ENCODE peak calls at places on chromosome 5, in four cellular contexts. One of them, this sample, is unnamed.

GRCh38 chr5:61160497-61160896 is 1.8 kb downstream of the SMIM15 start:
- DNase-seq in adrenal gland: no peak
- DNase-seq in lower leg skin: no peak
- DNase-seq in ascending aorta: no peak
- DNase-seq in this sample: no peak

GRCh38 chr5:129459485-129460120 is 495 bp upstream of the ADAMTS19 start:
- DNase-seq in adrenal gland: no peak
- DNase-seq in lower leg skin: no peak
- DNase-seq in ascending aorta: no peak
- DNase-seq in this sample: peak; percentile 25

GRCh38 chr5:40381676-40382363 is 297.9 kb upstream of the PTGER4 start:
- DNase-seq in adrenal gland: no peak
- DNase-seq in lower leg skin: no peak
- DNase-seq in ascending aorta: no peak
- DNase-seq in this sample: no peak

GRCh38 chr5:135238622-135239460 is 160.2 kb downstream of the MACROH2A1 start:
- DNase-seq in adrenal gland: no peak
- DNase-seq in lower leg skin: no peak
- DNase-seq in ascending aorta: no peak
- DNase-seq in this sample: no peak

GRCh38 chr5:956941-957729 is 51.5 kb upstream of the NKD2 start:
- DNase-seq in adrenal gland: no peak
- DNase-seq in lower leg skin: no peak
- DNase-seq in ascending aorta: no peak
- DNase-seq in this sample: peak; percentile 52

GRCh38 chr5:29758986-29759421 is 1434.5 kb upstream of the CDH6 start:
- DNase-seq in adrenal gland: no peak
- DNase-seq in lower leg skin: no peak
- DNase-seq in ascending aorta: no peak
- DNase-seq in this sample: no peak

GRCh38 chr5:166365164-166365563 is 1926.3 kb upstream of the WWC1 start:
- DNase-seq in adrenal gland: no peak
- DNase-seq in lower leg skin: no peak
- DNase-seq in ascending aorta: no peak
- DNase-seq in this sample: no peak

GRCh38 chr5:58598440-58598839 is 15.6 kb downstream of the RAB3C start:
- DNase-seq in adrenal gland: no peak
- DNase-seq in lower leg skin: no peak
- DNase-seq in ascending aorta: no peak
- DNase-seq in this sample: no peak

GRCh38 chr5:138252944-138253343 is 21.5 kb downstream of the GFRA3 start:
- DNase-seq in adrenal gland: no peak
- DNase-seq in lower leg skin: no peak
- DNase-seq in ascending aorta: no peak
- DNase-seq in this sample: no peak

GRCh38 chr5:32030226-32030625 is 143.9 kb downstream of the GOLPH3 start:
- DNase-seq in adrenal gland: no peak
- DNase-seq in lower leg skin: no peak
- DNase-seq in ascending aorta: no peak
- DNase-seq in this sample: no peak

GRCh38 chr5:172093559-172093958 is 87.1 kb upstream of the FBXW11 start:
- DNase-seq in adrenal gland: no peak
- DNase-seq in lower leg skin: no peak
- DNase-seq in ascending aorta: no peak
- DNase-seq in this sample: no peak

GRCh38 chr5:30878751-30879150 is 314.7 kb upstream of the CDH6 start:
- DNase-seq in adrenal gland: no peak
- DNase-seq in lower leg skin: no peak
- DNase-seq in ascending aorta: no peak
- DNase-seq in this sample: no peak

GRCh38 chr5:14142856-14143508 is at the start of gene TRIO:
- DNase-seq in adrenal gland: peak; percentile 92
- DNase-seq in lower leg skin: peak; percentile 90
- DNase-seq in ascending aorta: peak; percentile 66
- DNase-seq in this sample: peak; percentile 61

GRCh38 chr5:67147768-67148167 is 48.8 kb downstream of the CD180 start:
- DNase-seq in adrenal gland: no peak
- DNase-seq in lower leg skin: no peak
- DNase-seq in ascending aorta: no peak
- DNase-seq in this sample: peak; percentile 33

GRCh38 chr5:168366124-168366523 is 74.7 kb downstream of the WWC1 start:
- DNase-seq in adrenal gland: no peak
- DNase-seq in lower leg skin: no peak
- DNase-seq in ascending aorta: no peak
- DNase-seq in this sample: peak; percentile 90

GRCh38 chr5:38540348-38540747 is 16.1 kb downstream of the LIFR start:
- DNase-seq in adrenal gland: no peak
- DNase-seq in lower leg skin: no peak
- DNase-seq in ascending aorta: no peak
- DNase-seq in this sample: no peak

GRCh38 chr5:150514708-150515211 is 6.8 kb downstream of the NDST1 start:
- DNase-seq in adrenal gland: peak; percentile 78
- DNase-seq in lower leg skin: no peak
- DNase-seq in ascending aorta: no peak
- DNase-seq in this sample: no peak
- H3K4me3 ChIP-seq in adrenal gland: no peak overlapping the region
- H3K4me3 ChIP-seq in lower leg skin: no peak overlapping the region
- H3K4me3 ChIP-seq in ascending aorta: no peak overlapping the region
- H3K4me3 ChIP-seq in this sample: no peak overlapping the region

GRCh38 chr5:55173696-55174101 is 722 bp upstream of the CDC20B start:
- DNase-seq in adrenal gland: no peak
- DNase-seq in lower leg skin: no peak
- DNase-seq in ascending aorta: no peak
- DNase-seq in this sample: no peak

GRCh38 chr5:55172937-55173695 is at the start of gene CDC20B:
- DNase-seq in adrenal gland: peak; percentile 62
- DNase-seq in lower leg skin: peak; percentile 23
- DNase-seq in ascending aorta: no peak
- DNase-seq in this sample: peak; percentile 22

GRCh38 chr5:55176176-55176818 is 3.3 kb upstream of the CDC20B start:
- DNase-seq in adrenal gland: no peak
- DNase-seq in lower leg skin: no peak
- DNase-seq in ascending aorta: no peak
- DNase-seq in this sample: no peak

GRCh38 chr5:55177078-55177477 is 4.1 kb upstream of the CDC20B start:
- DNase-seq in adrenal gland: no peak
- DNase-seq in lower leg skin: no peak
- DNase-seq in ascending aorta: no peak
- DNase-seq in this sample: no peak

DNA sequence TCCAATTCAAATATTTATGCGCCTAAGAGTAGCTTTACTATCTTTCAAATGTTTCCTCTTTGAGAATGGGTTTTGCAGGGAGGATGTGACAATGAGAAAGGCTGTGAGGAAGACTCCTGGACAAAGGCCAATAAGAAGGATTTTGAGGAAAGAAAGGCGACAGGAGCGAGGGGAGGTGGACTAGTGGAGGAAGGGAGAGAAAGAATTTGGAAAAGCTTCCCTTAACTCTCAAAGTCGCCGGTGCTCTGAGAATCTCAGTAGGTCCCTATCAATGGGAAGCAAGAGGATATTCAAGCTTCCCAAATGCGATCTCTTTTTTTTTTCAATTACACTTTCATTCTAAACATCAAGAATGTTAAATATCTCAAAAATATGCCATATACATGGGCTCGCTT is 2.8 kb upstream of the CDC20B start:
- DNase-seq in adrenal gland: no peak
- DNase-seq in lower leg skin: no peak
- DNase-seq in ascending aorta: no peak
- DNase-seq in this sample: no peak
- H3K4me3 ChIP-seq in adrenal gland: no peak overlapping the region
- H3K4me3 ChIP-seq in lower leg skin: no peak overlapping the region
- H3K4me3 ChIP-seq in ascending aorta: peak overlapping the region; percentile 41
- H3K4me3 ChIP-seq in this sample: peak overlapping the region; percentile 53

GRCh38 chr5:127333463-127333862 is 42.9 kb downstream of the MEGF10 start:
- DNase-seq in adrenal gland: no peak
- DNase-seq in lower leg skin: no peak
- DNase-seq in ascending aorta: no peak
- DNase-seq in this sample: no peak

GRCh38 chr5:127340606-127341005 is 50.0 kb downstream of the MEGF10 start:
- DNase-seq in adrenal gland: no peak
- DNase-seq in lower leg skin: no peak
- DNase-seq in ascending aorta: no peak
- DNase-seq in this sample: no peak

GRCh38 chr5:127338501-127338900 is 47.9 kb downstream of the MEGF10 start:
- DNase-seq in adrenal gland: no peak
- DNase-seq in lower leg skin: no peak
- DNase-seq in ascending aorta: no peak
- DNase-seq in this sample: no peak

GRCh38 chr5:127335381-127335780 is 44.8 kb downstream of the MEGF10 start:
- DNase-seq in adrenal gland: no peak
- DNase-seq in lower leg skin: no peak
- DNase-seq in ascending aorta: no peak
- DNase-seq in this sample: no peak

GRCh38 chr5:127337876-127338275 is 47.3 kb downstream of the MEGF10 start:
- DNase-seq in adrenal gland: no peak
- DNase-seq in lower leg skin: no peak
- DNase-seq in ascending aorta: no peak
- DNase-seq in this sample: no peak
- H3K4me3 ChIP-seq in adrenal gland: no peak overlapping the region
- H3K4me3 ChIP-seq in lower leg skin: no peak overlapping the region
- H3K4me3 ChIP-seq in ascending aorta: no peak overlapping the region
- H3K4me3 ChIP-seq in this sample: no peak overlapping the region

DNA sequence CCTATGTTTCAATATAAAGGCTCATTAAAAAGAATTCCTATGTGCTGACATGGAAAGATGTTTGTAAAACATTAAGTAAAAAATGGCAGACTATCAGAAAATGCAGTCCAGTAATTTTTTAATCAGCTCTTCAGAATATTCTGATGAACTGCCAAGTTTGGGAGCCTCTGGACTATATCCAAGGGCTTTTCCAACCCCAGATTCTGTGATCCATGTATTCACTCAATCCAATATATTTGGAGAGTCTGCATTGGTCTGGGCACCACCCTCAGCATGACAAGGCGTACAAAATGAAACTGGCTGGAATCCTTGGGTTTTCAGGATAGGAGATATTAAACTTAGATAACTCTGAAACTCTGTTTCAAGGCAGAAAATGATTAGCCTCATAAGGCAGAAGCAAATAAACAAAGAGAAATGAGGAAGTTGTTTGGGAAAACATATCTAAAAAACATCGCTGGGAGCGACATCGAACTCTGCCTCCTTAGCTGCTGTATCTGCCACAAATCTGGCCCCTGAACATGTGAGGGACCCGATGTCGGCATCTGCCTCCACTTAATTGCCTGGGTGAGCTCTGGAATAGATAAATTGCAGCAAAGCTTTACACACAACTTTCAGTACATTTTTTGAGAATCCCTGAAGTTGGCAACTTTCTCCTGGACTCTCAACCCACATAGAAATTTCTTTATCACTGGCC is 14.4 kb downstream of the PDE6A start:
- DNase-seq in adrenal gland: peak; percentile 75
- DNase-seq in lower leg skin: no peak
- DNase-seq in ascending aorta: no peak
- DNase-seq in this sample: no peak
- H3K4me3 ChIP-seq in adrenal gland: no peak overlapping the region
- H3K4me3 ChIP-seq in lower leg skin: no peak overlapping the region
- H3K4me3 ChIP-seq in ascending aorta: peak overlapping the region; percentile 37
- H3K4me3 ChIP-seq in this sample: no peak overlapping the region

DNA sequence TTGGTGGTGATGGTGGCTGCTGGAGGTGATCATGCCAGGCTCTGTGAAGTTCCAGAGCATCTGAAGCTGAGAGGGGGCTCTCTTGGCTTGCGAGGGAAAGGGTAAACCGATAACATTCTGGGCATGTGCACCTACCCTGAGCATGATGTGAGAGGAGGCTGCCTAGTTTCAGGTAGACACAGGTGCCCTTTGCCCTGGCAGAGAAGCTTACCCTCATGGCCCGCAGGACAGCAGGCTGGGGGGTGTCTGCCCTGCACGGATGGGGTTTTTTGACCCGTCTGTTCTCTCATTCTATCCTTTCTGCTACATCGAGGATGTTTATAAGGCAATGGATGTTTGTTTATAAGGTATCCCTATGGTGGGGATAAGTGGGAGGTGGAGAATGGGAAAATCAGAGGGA is 132.9 kb downstream of the WDR41 start:
- DNase-seq in adrenal gland: no peak
- DNase-seq in lower leg skin: no peak
- DNase-seq in ascending aorta: no peak
- DNase-seq in this sample: no peak
- H3K4me3 ChIP-seq in adrenal gland: no peak overlapping the region
- H3K4me3 ChIP-seq in lower leg skin: no peak overlapping the region
- H3K4me3 ChIP-seq in ascending aorta: no peak overlapping the region
- H3K4me3 ChIP-seq in this sample: no peak overlapping the region

DNA sequence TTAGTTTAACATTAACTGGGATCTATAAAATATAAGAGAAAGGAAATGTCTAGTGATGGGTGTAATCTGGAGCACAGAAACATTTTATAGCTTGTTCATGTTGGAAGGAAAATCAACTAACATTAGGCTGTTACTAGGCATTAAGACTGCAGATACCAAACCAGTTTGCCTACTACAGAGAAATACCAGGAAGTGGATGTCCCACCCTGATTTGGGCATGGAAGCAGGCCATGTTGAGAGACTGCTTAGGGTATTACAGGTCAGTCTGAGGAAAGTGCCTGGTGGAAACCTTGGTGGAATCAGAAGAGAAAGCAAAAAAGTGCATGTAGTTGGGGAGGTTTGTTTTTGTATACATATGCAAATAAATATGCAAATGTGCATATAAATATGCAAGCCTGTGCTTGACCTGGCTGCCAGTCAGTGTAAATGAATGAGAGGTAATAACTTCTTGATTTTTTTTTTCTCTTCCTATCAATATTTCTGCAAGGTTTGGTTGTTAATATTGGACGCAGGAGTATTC is 9.6 kb upstream of the CCDC112 start:
- DNase-seq in adrenal gland: no peak
- DNase-seq in lower leg skin: no peak
- DNase-seq in ascending aorta: no peak
- DNase-seq in this sample: no peak
- H3K4me3 ChIP-seq in adrenal gland: no peak overlapping the region
- H3K4me3 ChIP-seq in lower leg skin: no peak overlapping the region
- H3K4me3 ChIP-seq in ascending aorta: no peak overlapping the region
- H3K4me3 ChIP-seq in this sample: no peak overlapping the region

GRCh38 chr5:54455413-54456157 is at the start of gene HSPB3:
- DNase-seq in adrenal gland: no peak
- DNase-seq in lower leg skin: no peak
- DNase-seq in ascending aorta: no peak
- DNase-seq in this sample: peak; percentile 69
- H3K4me3 ChIP-seq in adrenal gland: no peak within 1 kb of the TSS
- H3K4me3 ChIP-seq in lower leg skin: no peak within 1 kb of the TSS
- H3K4me3 ChIP-seq in ascending aorta: no peak within 1 kb of the TSS
- H3K4me3 ChIP-seq in this sample: peak within 1 kb of the TSS; percentile 22

DNA sequence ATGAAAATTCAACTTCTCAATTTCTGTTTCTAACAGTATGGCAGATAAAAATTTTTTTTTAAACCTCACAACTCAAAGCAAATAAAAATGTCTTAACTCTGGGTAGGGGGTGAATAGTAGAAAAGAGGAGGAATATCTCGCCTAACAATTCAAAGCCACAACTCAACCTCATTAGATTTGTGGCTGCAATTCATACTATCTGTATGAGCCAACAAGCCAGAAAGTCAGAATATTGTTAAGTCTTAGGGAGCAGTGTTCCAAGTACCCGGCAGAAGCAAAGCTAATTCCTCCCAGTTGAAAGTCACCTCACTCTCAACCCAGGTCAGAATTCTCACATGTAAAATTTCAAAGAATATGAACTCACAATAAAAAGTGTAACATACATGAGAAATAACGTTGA is 15.0 kb downstream of the PJA2 start:
- DNase-seq in adrenal gland: no peak
- DNase-seq in lower leg skin: no peak
- DNase-seq in ascending aorta: no peak
- DNase-seq in this sample: no peak
- H3K4me3 ChIP-seq in adrenal gland: no peak overlapping the region
- H3K4me3 ChIP-seq in lower leg skin: no peak overlapping the region
- H3K4me3 ChIP-seq in ascending aorta: no peak overlapping the region
- H3K4me3 ChIP-seq in this sample: no peak overlapping the region